ENCODE peak calls at places on chromosomes 7 and 10, in eight cellular contexts. B is SW480; Y is PC-3; F is islet precursor cell; Q is NCI-H345; J is activated naive CD8-positive, alpha-beta T cell treated with anti-CD3 and anti-CD28 coated beads, Interleukin-2, amount 50 U/mL, for 24 hours; R is right cardiac atrium; I is COR-L47. K is an unnamed sample.

GRCh38 chr7:148318092-148318756 is 272.3 kb upstream of the C7orf33 start:
- DNase-seq in B (no peak), Y (no peak), F (no peak), Q (no peak), J (no peak), R (no peak), I (no peak), K (no peak)

GRCh38 chr10:43255644-43256431 is 11.0 kb downstream of the RASGEF1A start:
- DNase-seq in B (peak), Y (peak), F (peak), Q (no peak), J (peak), R (no peak), I (no peak), K (peak)

GRCh38 chr10:115936926-115937755 is 335.9 kb downstream of the GFRA1 start:
- DNase-seq in B (no peak), Y (peak), F (no peak), Q (no peak), J (no peak), R (no peak), I (no peak), K (peak)

GRCh38 chr7:64574481-64575159 is 11.7 kb upstream of the ZNF680 start:
- DNase-seq in B (no peak), Y (no peak), F (no peak), Q (peak), J (no peak), R (peak), I (no peak), K (peak)

GRCh38 chr10:58184120-58184670 is 83.5 kb downstream of the IPMK start:
- DNase-seq in B (no peak), Y (no peak), F (no peak), Q (no peak), J (no peak), R (no peak), I (no peak), K (no peak)

GRCh38 chr7:27248911-27249723 is 6.5 kb downstream of the EVX1 start:
- DNase-seq in B (no peak), Y (no peak), F (peak), Q (no peak), J (no peak), R (no peak), I (no peak), K (peak)

GRCh38 chr7:100247152-100247757 is 27.5 kb downstream of the PVRIG start:
- DNase-seq in B (peak), Y (peak), F (peak), Q (peak), J (peak), R (no peak), I (peak), K (peak)

GRCh38 chr10:72567884-72568283 is 58.0 kb downstream of the MICU1 start:
- DNase-seq in B (peak), Y (peak), F (no peak), Q (no peak), J (no peak), R (no peak), I (no peak), K (peak)